ENCODE peak calls at places on chromosome 3, in four cellular contexts. U is HEK293T, W is non-pigmented ciliary epithelial cell, Q is KBM-7. F is an unnamed sample.
A peak's percentile ranks its signal among the peaks of the same experiment; 100 is the strongest.

GRCh38 chr3:20575153-20575552 is 389.1 kb upstream of the SGO1 start:
- DNase-seq in W (peak; percentile 74), U (no peak), Q (no peak), F (no peak)

GRCh38 chr3:196837819-196838420 is 29.8 kb upstream of the SENP5 start:
- DNase-seq in Q (peak; percentile 72), U (peak; percentile 56), W (peak; percentile 2), F (peak; percentile 31)

GRCh38 chr3:148008591-148008990 is 599.4 kb downstream of the ZIC1 start:
- DNase-seq in U (no peak), W (no peak), Q (no peak), F (no peak)

GRCh38 chr3:81173514-81173913 is 587.9 kb downstream of the GBE1 start:
- DNase-seq in W (no peak), U (peak; percentile 10), Q (peak; percentile 21), F (no peak)

GRCh38 chr3:70989174-70989573 is 594.4 kb downstream of the FOXP1 start:
- DNase-seq in U (no peak), Q (no peak), W (no peak), F (no peak)

GRCh38 chr3:126543457-126544090 is 15.2 kb downstream of the C3orf22 start:
- DNase-seq in U (no peak), Q (no peak), W (no peak), F (no peak)

GRCh38 chr3:169170456-169170855 is 493.1 kb downstream of the MECOM start:
- DNase-seq in Q (no peak), W (no peak), U (no peak), F (no peak)

GRCh38 chr3:127953092-127953491 is 38.1 kb downstream of the KBTBD12 start:
- DNase-seq in Q (no peak), W (no peak), U (no peak), F (no peak)

GRCh38 chr3:172626241-172626640 is 84.6 kb downstream of the NCEH1 start:
- DNase-seq in U (no peak), Q (no peak), W (no peak), F (no peak)

GRCh38 chr3:32045091-32045964 is 61.1 kb upstream of the GPD1L start:
- DNase-seq in U (peak; percentile 30), Q (no peak), W (no peak), F (peak; percentile 8)

F was measured in HCT116.